ENCODE peak calls at places on chromosomes 2 and 18, in eight cellular contexts. I, Y, X, L, R, T, S and F are unnamed samples.
A peak's percentile ranks its signal among the peaks of the same experiment; 100 is the strongest.

GRCh38 chr2:189441709-189442074 is 418 bp downstream of the WDR75 start:
- DNase-seq in I (no peak), Y (no peak), X (no peak), L (no peak), R (no peak), T (peak; percentile 38), S (no peak), F (no peak)

GRCh38 chr2:39608690-39609457 is 56.8 kb upstream of the TMEM178A start:
- DNase-seq in I (no peak), Y (no peak), X (no peak), L (peak; percentile 5), R (no peak), T (no peak), S (no peak), F (no peak)

GRCh38 chr2:71796174-71796592 is 342.8 kb downstream of the DYSF start:
- DNase-seq in I (peak; percentile 78), Y (no peak), X (no peak), L (no peak), R (peak; percentile 63), T (no peak), S (peak; percentile 62), F (no peak)

GRCh38 chr2:174595904-174596397 is 1.7 kb downstream of the WIPF1 start:
- DNase-seq in I (no peak), Y (no peak), X (no peak), L (no peak), R (no peak), T (no peak), S (no peak), F (no peak)

GRCh38 chr2:168157070-168157469 is 90.3 kb downstream of the STK39 start:
- DNase-seq in I (no peak), Y (no peak), X (no peak), L (no peak), R (no peak), T (no peak), S (no peak), F (no peak)

GRCh38 chr18:74147779-74148542 is at the start of the genes FBXO15 and TIMM21:
- DNase-seq in I (peak; percentile 90), Y (peak; percentile 96), X (peak; percentile 97), L (peak; percentile 97), R (peak; percentile 98), T (peak; percentile 97), S (peak; percentile 98), F (peak; percentile 94)

GRCh38 chr2:26692814-26693286 is 328 bp downstream of the KCNK3 start:
- DNase-seq in I (no peak), Y (no peak), X (no peak), L (peak; percentile 21), R (no peak), T (no peak), S (no peak), F (peak; percentile 61)

GRCh38 chr2:188765522-188765921 is 208.7 kb upstream of the COL3A1 start:
- DNase-seq in I (no peak), Y (no peak), X (no peak), L (peak; percentile 32), R (peak; percentile 62), T (no peak), S (no peak), F (peak; percentile 7)

GRCh38 chr2:60516383-60516811 is 37.1 kb downstream of the BCL11A start:
- DNase-seq in I (no peak), Y (no peak), X (no peak), L (peak; percentile 67), R (no peak), T (peak; percentile 48), S (no peak), F (no peak)

GRCh38 chr2:122863516-122863915 is 1108.1 kb downstream of the TSN start:
- DNase-seq in I (no peak), Y (no peak), X (no peak), L (no peak), R (peak; percentile 13), T (no peak), S (no peak), F (no peak)

GRCh38 chr2:196239622-196240587 is 68.5 kb upstream of the STK17B start:
- DNase-seq in I (peak; percentile 37), Y (no peak), X (peak; percentile 88), L (peak; percentile 64), R (no peak), T (peak; percentile 57), S (peak; percentile 87), F (peak; percentile 23)

GRCh38 chr2:45452866-45453265 is 158.2 kb downstream of the SRBD1 start:
- DNase-seq in I (no peak), Y (peak; percentile 26), X (no peak), L (peak; percentile 96), R (peak; percentile 2), T (no peak), S (peak; percentile 57), F (no peak)

GRCh38 chr2:197378494-197378972 is 56.3 kb downstream of the SF3B1 start:
- DNase-seq in I (peak; percentile 27), Y (peak; percentile 24), X (no peak), L (peak; percentile 44), R (peak; percentile 77), T (peak; percentile 23), S (no peak), F (peak; percentile 28)

GRCh38 chr2:143830476-143830875 is 689.4 kb downstream of the ZEB2 start:
- DNase-seq in I (no peak), Y (no peak), X (no peak), L (no peak), R (peak; percentile 39), T (no peak), S (no peak), F (no peak)

GRCh38 chr2:126828051-126828450 is 70.6 kb upstream of the TEX51 start:
- DNase-seq in I (no peak), Y (no peak), X (no peak), L (no peak), R (no peak), T (no peak), S (no peak), F (no peak)

GRCh38 chr2:177842243-177842642 is 230.3 kb downstream of the PDE11A start:
- DNase-seq in I (no peak), Y (no peak), X (no peak), L (no peak), R (no peak), T (no peak), S (no peak), F (no peak)

GRCh38 chr2:222610746-222611145 is 45.1 kb downstream of the FARSB start:
- DNase-seq in I (no peak), Y (no peak), X (no peak), L (peak; percentile 32), R (peak; percentile 5), T (no peak), S (no peak), F (peak; percentile 6)

GRCh38 chr2:86026744-86027065 is 79.0 kb downstream of the POLR1A start:
- DNase-seq in I (no peak), Y (no peak), X (no peak), L (no peak), R (no peak), T (no peak), S (peak; percentile 43), F (no peak)
- H3K27ac ChIP-seq in I (no peak overlapping the region), Y (no peak overlapping the region), X (no peak overlapping the region), L (no peak overlapping the region), R (no peak overlapping the region), T (peak overlapping the region; percentile 78), S (no peak overlapping the region), F (peak overlapping the region; percentile 70)

GRCh38 chr2:218401834-218402370 is 2.2 kb downstream of the CTDSP1 start:
- DNase-seq in I (no peak), Y (no peak), X (no peak), L (no peak), R (peak; percentile 87), T (no peak), S (no peak), F (peak; percentile 46)

GRCh38 chr2:218400930-218401833 is 1.5 kb downstream of the CTDSP1 start:
- DNase-seq in I (peak; percentile 30), Y (no peak), X (peak; percentile 71), L (no peak), R (peak; percentile 91), T (peak; percentile 34), S (peak; percentile 71), F (peak; percentile 38)

GRCh38 chr2:218402911-218403411 is 3.3 kb downstream of the CTDSP1 start:
- DNase-seq in I (no peak), Y (no peak), X (no peak), L (no peak), R (peak; percentile 48), T (no peak), S (no peak), F (no peak)

GRCh38 chr2:218403810-218404209 is 4.1 kb downstream of the CTDSP1 start:
- DNase-seq in I (no peak), Y (no peak), X (no peak), L (no peak), R (peak; percentile 6), T (no peak), S (no peak), F (no peak)

DNA sequence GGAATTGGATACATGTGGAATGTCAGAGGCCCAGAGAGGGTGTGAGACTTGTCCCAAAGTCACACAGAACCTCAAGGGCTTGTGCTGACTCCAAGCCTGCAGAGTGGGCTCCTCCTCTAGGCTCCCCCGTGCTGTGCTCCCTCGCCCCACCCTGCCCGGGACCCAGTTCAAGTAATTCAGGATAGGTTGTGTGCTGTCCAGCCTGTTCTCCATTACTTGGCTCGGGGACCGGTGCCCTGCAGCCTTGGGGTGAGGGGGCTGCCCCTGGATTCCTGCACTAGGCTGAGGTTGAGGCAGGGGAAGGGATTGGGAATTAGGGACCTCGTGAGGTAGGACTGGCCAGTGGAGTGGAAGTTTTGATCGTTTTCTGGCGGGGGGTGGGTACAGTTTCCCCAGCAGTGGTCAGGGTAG is 2.8 kb downstream of the CTDSP1 start:
- DNase-seq in I (no peak), Y (no peak), X (no peak), L (no peak), R (peak; percentile 79), T (no peak), S (no peak), F (no peak)
- H3K4me1 ChIP-seq in I (peaks cover 21% of the 10 kb centered on the region), Y (peaks cover 13% of the 10 kb centered on the region), X (peaks cover 66% of the 10 kb centered on the region), L (peaks cover 31% of the 10 kb centered on the region), R (peaks cover 23% of the 10 kb centered on the region), T (peaks cover 28% of the 10 kb centered on the region), S (no peaks in the 10 kb centered on the region), F (peaks cover 49% of the 10 kb centered on the region)

DNA sequence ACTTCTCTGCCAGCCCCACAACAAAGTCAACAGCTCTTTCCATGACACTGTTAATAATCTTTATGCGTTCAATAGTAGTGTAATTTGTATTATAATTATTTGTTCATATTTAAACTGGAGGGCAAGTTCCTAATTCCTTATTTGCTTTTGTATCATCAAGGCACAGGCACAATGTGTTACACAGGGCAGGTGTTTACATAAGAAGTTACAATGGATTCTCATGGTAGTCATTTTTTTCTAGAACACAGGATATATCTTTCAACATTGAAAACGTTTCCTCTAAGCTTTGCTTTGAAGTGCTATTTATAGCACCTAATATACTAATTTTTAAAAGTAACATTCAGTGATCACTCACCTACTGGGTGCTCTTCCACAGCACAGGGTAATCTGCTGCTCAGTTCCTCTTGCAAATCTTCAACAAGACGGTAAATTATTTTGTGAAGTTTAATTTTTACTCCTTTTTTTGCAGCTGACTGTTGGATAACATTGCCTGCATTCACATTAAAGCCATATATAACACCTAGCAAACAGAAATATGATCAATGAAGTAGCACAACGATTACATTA is 7.3 kb downstream of the RPS27A start:
- DNase-seq in I (no peak), Y (no peak), X (no peak), L (no peak), R (no peak), T (no peak), S (no peak), F (no peak)
- H3K27ac ChIP-seq in I (no peak overlapping the region), Y (no peak overlapping the region), X (no peak overlapping the region), L (no peak overlapping the region), R (no peak overlapping the region), T (no peak overlapping the region), S (no peak overlapping the region), F (no peak overlapping the region)

DNA sequence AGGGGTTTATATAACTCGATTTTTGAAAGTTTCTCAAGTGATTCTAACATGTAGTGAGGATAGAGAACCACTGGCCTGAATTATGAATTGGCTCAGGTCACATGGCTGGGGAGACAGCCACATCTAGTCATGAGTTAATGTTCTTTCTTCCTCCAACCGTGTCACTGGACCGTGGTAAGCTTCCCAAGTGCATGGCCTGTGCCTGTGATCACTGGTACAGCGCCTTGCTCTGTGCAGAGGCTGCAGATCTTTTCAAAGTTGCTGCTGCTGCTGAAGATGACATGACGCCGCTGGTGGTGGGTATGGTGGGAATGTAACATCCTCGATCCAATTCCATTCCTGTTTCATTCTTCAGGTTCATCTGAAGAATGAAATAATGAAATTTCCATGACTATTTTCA is 100.6 kb upstream of the THSD7B start:
- DNase-seq in I (no peak), Y (no peak), X (no peak), L (no peak), R (no peak), T (no peak), S (no peak), F (no peak)
- H3K4me1 ChIP-seq in I (no peaks in the 10 kb centered on the region), Y (no peaks in the 10 kb centered on the region), X (no peaks in the 10 kb centered on the region), L (no peaks in the 10 kb centered on the region), R (no peaks in the 10 kb centered on the region), T (no peaks in the 10 kb centered on the region), S (no peaks in the 10 kb centered on the region), F (no peaks in the 10 kb centered on the region)